ENCODE peak calls at places on chromosomes 5 and 9, in eight cellular contexts. R is H7; B is T-helper 9 cell; H is activated CD4-positive, alpha-beta T cell treated with anti-CD3 and anti-CD28 coated beads, Interleukin-2, amount 50 U/mL, for 24 hours; D is NCI-H2081; I is WTC11; K is fibroblast of mammary gland; P is activated CD8-positive, alpha-beta memory T cell treated with anti-CD3 and anti-CD28 coated beads for 24 hours. W is an unnamed sample.

GRCh38 chr5:135214897-135215616 is 181.0 kb upstream of the PITX1 start:
- DNase-seq in R (no peak), B (no peak), H (no peak), D (no peak), I (no peak), K (peak), P (peak), W (no peak)

GRCh38 chr5:113115061-113115460 is 138.5 kb downstream of the DCP2 start:
- DNase-seq in R (no peak), B (no peak), H (no peak), D (no peak), I (no peak), K (no peak), P (no peak), W (no peak)

GRCh38 chr9:133718533-133719315 is 19.4 kb downstream of the SARDH start:
- DNase-seq in R (peak), B (no peak), H (no peak), D (no peak), I (no peak), K (no peak), P (no peak), W (no peak)

GRCh38 chr5:138753794-138754698 is 821 bp downstream of the CTNNA1 start:
- DNase-seq in R (peak), B (peak), H (no peak), D (peak), I (peak), K (peak), P (peak), W (no peak)

GRCh38 chr9:93270976-93271375 is 87.0 kb downstream of the WNK2 start:
- DNase-seq in R (no peak), B (no peak), H (no peak), D (no peak), I (no peak), K (no peak), P (no peak), W (no peak)

GRCh38 chr5:125501396-125501795 is 755.0 kb upstream of the ZNF608 start:
- DNase-seq in R (no peak), B (no peak), H (no peak), D (no peak), I (no peak), K (no peak), P (no peak), W (no peak)

GRCh38 chr5:61504143-61504542 is 172.1 kb downstream of the ZSWIM6 start:
- DNase-seq in R (no peak), B (no peak), H (no peak), D (no peak), I (no peak), K (no peak), P (no peak), W (no peak)

GRCh38 chr9:136525841-136526499 is 19.9 kb downstream of the NOTCH1 start:
- DNase-seq in R (peak), B (no peak), H (no peak), D (no peak), I (no peak), K (no peak), P (no peak), W (no peak)

GRCh38 chr9:97759611-97760288 is 62.6 kb upstream of the XPA start:
- DNase-seq in R (no peak), B (no peak), H (no peak), D (no peak), I (no peak), K (no peak), P (no peak), W (no peak)

GRCh38 chr5:176652136-176652535 is 4.9 kb downstream of the TSPAN17 start:
- DNase-seq in R (peak), B (no peak), H (no peak), D (no peak), I (no peak), K (peak), P (no peak), W (no peak)

GRCh38 chr5:9657819-9658218 is 27.7 kb upstream of the TAS2R1 start:
- DNase-seq in R (no peak), B (no peak), H (no peak), D (no peak), I (no peak), K (no peak), P (no peak), W (no peak)

GRCh38 chr5:98769256-98770157 is 4.0 kb upstream of the RGMB start:
- DNase-seq in R (peak), B (no peak), H (no peak), D (peak), I (peak), K (peak), P (peak), W (peak)

GRCh38 chr5:126265917-126266316 is 157.3 kb upstream of the GRAMD2B start:
- DNase-seq in R (no peak), B (no peak), H (no peak), D (no peak), I (no peak), K (no peak), P (no peak), W (no peak)

GRCh38 chr5:151637676-151638075 is 46.5 kb upstream of the FAT2 start:
- DNase-seq in R (no peak), B (no peak), H (no peak), D (no peak), I (no peak), K (no peak), P (no peak), W (no peak)

W was measured in DND-41.